ENCODE peak calls at places on chromosomes 2 and 18, in eight cellular contexts. E, G, P, M, L, X, Z and J are unnamed samples.

GRCh38 chr18:67199993-67200617 is 316.4 kb downstream of the DSEL start:
- DNase-seq in E (no peak), G (peak), P (no peak), M (peak), L (peak), X (no peak), Z (peak), J (no peak)

GRCh38 chr2:205660521-205661124 is 21.7 kb upstream of the NRP2 start:
- DNase-seq in E (no peak), G (peak), P (no peak), M (no peak), L (peak), X (no peak), Z (peak), J (no peak)

GRCh38 chr18:21361297-21361880 is 119.4 kb downstream of the GREB1L start:
- DNase-seq in E (no peak), G (no peak), P (no peak), M (no peak), L (no peak), X (no peak), Z (no peak), J (no peak)

GRCh38 chr2:231334179-231334930 is 61.2 kb upstream of the B3GNT7 start:
- DNase-seq in E (no peak), G (no peak), P (no peak), M (no peak), L (no peak), X (peak), Z (no peak), J (no peak)

GRCh38 chr2:237591021-237591370 is 462 bp upstream of the RAB17 start:
- DNase-seq in E (peak), G (no peak), P (no peak), M (no peak), L (no peak), X (peak), Z (no peak), J (no peak)

GRCh38 chr2:132496566-132496965 is 80.0 kb downstream of the GPR39 start:
- DNase-seq in E (no peak), G (no peak), P (no peak), M (no peak), L (no peak), X (no peak), Z (no peak), J (no peak)

GRCh38 chr2:129819855-129820254 is 159.6 kb upstream of the RAB6C start:
- DNase-seq in E (no peak), G (no peak), P (no peak), M (no peak), L (no peak), X (no peak), Z (no peak), J (no peak)

GRCh38 chr2:169476459-169476858 is 2.8 kb upstream of the BBS5 start:
- DNase-seq in E (no peak), G (no peak), P (no peak), M (no peak), L (peak), X (no peak), Z (no peak), J (no peak)

GRCh38 chr18:44693030-44693784 is 12.5 kb downstream of the SETBP1 start:
- DNase-seq in E (no peak), G (no peak), P (no peak), M (no peak), L (no peak), X (no peak), Z (no peak), J (no peak)

GRCh38 chr2:234989183-234989701 is 37.4 kb downstream of the SH3BP4 start:
- DNase-seq in E (peak), G (peak), P (peak), M (no peak), L (peak), X (peak), Z (no peak), J (no peak)

GRCh38 chr2:234495801-234496441 is 960 bp downstream of the ARL4C start:
- DNase-seq in E (peak), G (peak), P (peak), M (no peak), L (no peak), X (peak), Z (peak), J (peak)

GRCh38 chr2:168439536-168439935 is 16.5 kb upstream of the CERS6 start:
- DNase-seq in E (no peak), G (peak), P (no peak), M (no peak), L (peak), X (no peak), Z (no peak), J (no peak)

GRCh38 chr2:30379481-30379880 is 67.6 kb upstream of the LCLAT1 start:
- DNase-seq in E (no peak), G (no peak), P (no peak), M (no peak), L (no peak), X (no peak), Z (no peak), J (no peak)

GRCh38 chr2:240635998-240636547 is 10.8 kb downstream of the GPR35 start:
- DNase-seq in E (no peak), G (no peak), P (no peak), M (no peak), L (no peak), X (no peak), Z (no peak), J (no peak)

GRCh38 chr2:105732096-105732495 is 12.6 kb upstream of the NCK2 start:
- DNase-seq in E (no peak), G (peak), P (no peak), M (no peak), L (peak), X (no peak), Z (no peak), J (no peak)

GRCh38 chr2:205461678-205462665 is 220.3 kb upstream of the NRP2 start:
- DNase-seq in E (no peak), G (no peak), P (no peak), M (no peak), L (no peak), X (no peak), Z (no peak), J (no peak)

GRCh38 chr18:13435596-13436333 is 217.2 kb downstream of the LDLRAD4 start:
- DNase-seq in E (no peak), G (peak), P (no peak), M (no peak), L (peak), X (no peak), Z (no peak), J (no peak)

GRCh38 chr2:96408631-96409542 is 73.3 kb downstream of the NCAPH start:
- DNase-seq in E (peak), G (peak), P (peak), M (no peak), L (peak), X (no peak), Z (no peak), J (no peak)

GRCh38 chr2:193816008-193816407 is 1621.3 kb upstream of the TMEFF2 start:
- DNase-seq in E (no peak), G (no peak), P (no peak), M (no peak), L (no peak), X (no peak), Z (no peak), J (no peak)

GRCh38 chr18:50877545-50878265 is 1.2 kb upstream of the ME2 start:
- DNase-seq in E (no peak), G (no peak), P (no peak), M (no peak), L (no peak), X (no peak), Z (no peak), J (no peak)

GRCh38 chr2:44040365-44040764 is 44.6 kb upstream of the LRPPRC start:
- DNase-seq in E (no peak), G (no peak), P (no peak), M (no peak), L (no peak), X (no peak), Z (no peak), J (no peak)

GRCh38 chr2:162116372-162116771 is 35.7 kb downstream of the GCG start:
- DNase-seq in E (no peak), G (no peak), P (no peak), M (no peak), L (no peak), X (no peak), Z (no peak), J (no peak)

GRCh38 chr2:80238692-80239469 is 65.7 kb downstream of the LRRTM1 start:
- DNase-seq in E (peak), G (peak), P (no peak), M (no peak), L (peak), X (no peak), Z (no peak), J (no peak)

GRCh38 chr2:25159947-25160346 is 8.4 kb downstream of the POMC start:
- DNase-seq in E (no peak), G (peak), P (no peak), M (no peak), L (peak), X (no peak), Z (no peak), J (no peak)

GRCh38 chr18:54737986-54738385 is 90.3 kb upstream of the RAB27B start:
- DNase-seq in E (no peak), G (peak), P (no peak), M (no peak), L (peak), X (no peak), Z (no peak), J (no peak)

GRCh38 chr18:27780061-27780740 is 396.7 kb downstream of the CDH2 start:
- DNase-seq in E (no peak), G (no peak), P (no peak), M (no peak), L (peak), X (no peak), Z (no peak), J (no peak)

GRCh38 chr2:195734395-195734794 is 77.4 kb downstream of the SLC39A10 start:
- DNase-seq in E (no peak), G (no peak), P (no peak), M (no peak), L (no peak), X (no peak), Z (no peak), J (no peak)

GRCh38 chr2:174688079-174688478 is 76.2 kb downstream of the CHRNA1 start:
- DNase-seq in E (no peak), G (peak), P (no peak), M (peak), L (peak), X (no peak), Z (no peak), J (no peak)
- TF ChIP-seq CTCF in E (peak), G (peak), P (peak), M (peak), L (peak), X (peak), Z (peak), J (peak)

GRCh38 chr2:115880558-115880957 is 1438.1 kb downstream of the DPP10 start:
- DNase-seq in E (no peak), G (no peak), P (no peak), M (no peak), L (no peak), X (no peak), Z (no peak), J (no peak)
- TF ChIP-seq CTCF in E (no peak), G (no peak), P (no peak), M (peak), L (no peak), X (no peak), Z (no peak), J (peak)

GRCh38 chr2:85148190-85148589 is 15.0 kb downstream of the TCF7L1 start:
- DNase-seq in E (no peak), G (no peak), P (no peak), M (no peak), L (no peak), X (no peak), Z (no peak), J (no peak)
- TF ChIP-seq CTCF in E (no peak), G (no peak), P (no peak), M (no peak), L (no peak), X (no peak), Z (no peak), J (no peak)

GRCh38 chr2:215672406-215672805 is 236.5 kb upstream of the FN1 start:
- DNase-seq in E (no peak), G (no peak), P (no peak), M (no peak), L (no peak), X (no peak), Z (no peak), J (no peak)
- TF ChIP-seq CTCF in E (no peak), G (no peak), P (no peak), M (no peak), L (no peak), X (no peak), Z (no peak), J (no peak)

DNA sequence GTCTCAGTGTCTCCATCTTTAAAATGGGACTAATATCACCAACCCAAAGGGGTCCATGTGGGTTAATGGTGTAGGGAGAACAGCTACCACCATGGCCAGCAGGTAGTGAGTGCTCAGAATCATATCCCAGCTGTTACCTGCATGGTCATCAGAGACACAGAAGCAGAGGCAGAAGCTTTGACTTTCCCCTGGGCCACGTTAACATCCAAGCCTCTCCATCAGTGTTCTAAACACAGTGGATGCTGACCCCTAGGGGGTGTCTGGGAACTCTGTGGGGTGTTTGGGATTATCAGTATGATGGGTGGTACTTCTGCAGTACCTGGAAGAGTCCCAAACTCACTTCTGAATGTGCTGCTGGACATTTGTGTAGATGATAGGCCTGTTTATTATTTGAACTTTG is 93.6 kb downstream of the GYPC start:
- DNase-seq in E (no peak), G (peak), P (no peak), M (no peak), L (peak), X (no peak), Z (no peak), J (no peak)
- TF ChIP-seq CTCF in E (no peak), G (no peak), P (peak), M (peak), L (peak), X (no peak), Z (peak), J (no peak)